ENCODE peak calls at places on chromosomes 7 and 10, in four cellular contexts. E is GM12891; H is effector memory CD8-positive, alpha-beta T cell; M is HCT116. Z is an unnamed sample.

GRCh38 chr10:72567421-72567820 is 58.5 kb downstream of the MICU1 start:
- DNase-seq in E (no peak), H (no peak), M (peak), Z (no peak)

GRCh38 chr10:130021373-130021950 is 57.4 kb upstream of the EBF3 start:
- DNase-seq in M (no peak), E (no peak), H (no peak), Z (no peak)

GRCh38 chr7:137626469-137627067 is 220.2 kb downstream of the DGKI start:
- DNase-seq in M (peak), E (peak), H (peak), Z (peak)

GRCh38 chr10:33657154-33657900 is 322.9 kb upstream of the NRP1 start:
- DNase-seq in H (no peak), E (no peak), M (no peak), Z (peak)

GRCh38 chr10:3067045-3067858 is at the start of gene PFKP:
- DNase-seq in M (no peak), E (peak), H (peak), Z (no peak)

GRCh38 chr10:89332092-89332633 is 4.4 kb downstream of the IFIT3 start:
- DNase-seq in E (no peak), M (no peak), H (peak), Z (peak)

GRCh38 chr7:142859829-142860228 is 5.0 kb downstream of the EPHB6 start:
- DNase-seq in M (no peak), H (no peak), E (no peak), Z (no peak)

GRCh38 chr10:93073539-93074136 is at the start of gene CYP26A1:
- DNase-seq in E (no peak), H (no peak), M (no peak), Z (no peak)

GRCh38 chr10:6065406-6065805 is 3.2 kb upstream of the IL2RA start:
- DNase-seq in M (no peak), H (no peak), E (no peak), Z (no peak)

GRCh38 chr10:11098628-11099027 is 81.0 kb downstream of the CELF2 start:
- DNase-seq in M (no peak), H (no peak), E (no peak), Z (no peak)

GRCh38 chr10:100653957-100654834 is 91.2 kb upstream of the PAX2 start:
- DNase-seq in H (no peak), E (no peak), M (no peak), Z (no peak)

GRCh38 chr7:138857728-138858127 is 59.7 kb upstream of the ATP6V0A4 start:
- DNase-seq in M (no peak), E (no peak), H (no peak), Z (no peak)

GRCh38 chr10:44628921-44629320 is 244.0 kb upstream of the CXCL12 start:
- DNase-seq in E (no peak), M (no peak), H (no peak), Z (no peak)

GRCh38 chr10:99234067-99234738 is 1.4 kb downstream of the HPSE2 start:
- DNase-seq in H (no peak), E (peak), M (no peak), Z (peak)

GRCh38 chr7:6234384-6234783 is 38.0 kb downstream of the CYTH3 start:
- DNase-seq in E (no peak), M (no peak), H (no peak), Z (no peak)

GRCh38 chr7:135998081-135998480 is 20.9 kb upstream of the MTPN start:
- DNase-seq in H (no peak), E (no peak), M (no peak), Z (no peak)

GRCh38 chr7:13524076-13524475 is 465.4 kb downstream of the ETV1 start:
- DNase-seq in M (no peak), E (no peak), H (no peak), Z (no peak)

GRCh38 chr7:18753972-18754610 is 258.5 kb downstream of the HDAC9 start:
- DNase-seq in E (no peak), M (no peak), H (no peak), Z (no peak)

GRCh38 chr7:98251251-98251843 is 685 bp downstream of the TECPR1 start:
- DNase-seq in E (no peak), M (no peak), H (peak), Z (peak)

GRCh38 chr10:3192856-3193635 is 20.5 kb upstream of the PITRM1 start:
- DNase-seq in M (peak), H (peak), E (peak), Z (peak)

GRCh38 chr10:78320416-78320815 is 286.8 kb downstream of the RPS24 start:
- DNase-seq in H (no peak), M (no peak), E (no peak), Z (no peak)

GRCh38 chr7:135291809-135292253 is 58.2 kb downstream of the STRA8 start:
- DNase-seq in H (no peak), E (no peak), M (no peak), Z (peak)

GRCh38 chr7:159169391-159169790 is 24.7 kb upstream of the VIPR2 start:
- DNase-seq in M (no peak), H (no peak), E (no peak), Z (no peak)

GRCh38 chr7:98021588-98022351 is 31.8 kb upstream of the OCM2 start:
- DNase-seq in H (peak), E (peak), M (peak), Z (peak)

GRCh38 chr7:64880322-64881297 is 22.5 kb upstream of the ZNF273 start:
- DNase-seq in H (no peak), M (no peak), E (no peak), Z (no peak)

GRCh38 chr7:95246935-95247370 is 77.4 kb downstream of the PON1 start:
- DNase-seq in M (peak), H (no peak), E (no peak), Z (peak)

GRCh38 chr10:86871563-86872183 is 85.7 kb downstream of the MMRN2 start:
- DNase-seq in H (no peak), E (no peak), M (no peak), Z (no peak)

GRCh38 chr10:62810131-62810530 is 5.6 kb downstream of the ADO start:
- DNase-seq in M (no peak), H (no peak), E (no peak), Z (no peak)

GRCh38 chr10:93745411-93746065 is 12.2 kb upstream of the LGI1 start:
- DNase-seq in E (no peak), M (no peak), H (no peak), Z (no peak)

GRCh38 chr10:103792547-103792946 is 62.8 kb downstream of the SH3PXD2A start:
- DNase-seq in H (no peak), M (no peak), E (no peak), Z (no peak)

GRCh38 chr10:62554632-62555199 is 180.5 kb downstream of the ZNF365 start:
- DNase-seq in M (peak), H (peak), E (peak), Z (peak)

GRCh38 chr10:86306628-86307278 is 59.8 kb downstream of the GRID1 start:
- DNase-seq in M (no peak), H (no peak), E (no peak), Z (no peak)

GRCh38 chr7:73970801-73971229 is 57.2 kb upstream of the ELN start:
- DNase-seq in M (no peak), H (no peak), E (no peak), Z (no peak)

GRCh38 chr7:680411-681127 is 45.9 kb upstream of the DNAAF5 start:
- DNase-seq in E (no peak), M (no peak), H (no peak), Z (no peak)

Z was measured in endothelial cell of umbilical vein.